ENCODE peak calls at places on chromosomes 5 and 9, in five cellular contexts. L, D, M, Z and A are unnamed samples.

GRCh38 chr9:137449931-137450537 is 8.9 kb upstream of the ENTPD8 start:
- DNase-seq in L (no peak), D (no peak), M (no peak), Z (no peak), A (no peak)

GRCh38 chr9:33350310-33350709 is 52.1 kb downstream of the AQP7 start:
- DNase-seq in L (no peak), D (peak; percentile 28), M (no peak), Z (no peak), A (no peak)

GRCh38 chr9:31210982-31211570 is 1173.4 kb upstream of the ACO1 start:
- DNase-seq in L (no peak), D (no peak), M (no peak), Z (no peak), A (no peak)

GRCh38 chr5:133324058-133324457 is 272.2 kb downstream of the HSPA4 start:
- DNase-seq in L (no peak), D (no peak), M (no peak), Z (no peak), A (no peak)

GRCh38 chr9:36928670-36929349 is 105.3 kb downstream of the PAX5 start:
- DNase-seq in L (no peak), D (peak; percentile 36), M (peak; percentile 93), Z (no peak), A (no peak)

GRCh38 chr5:67010684-67011409 is 185.8 kb downstream of the CD180 start:
- DNase-seq in L (no peak), D (no peak), M (no peak), Z (no peak), A (no peak)

GRCh38 chr9:129333961-129334743 is 156.1 kb upstream of the IER5L start:
- DNase-seq in L (no peak), D (peak; percentile 96), M (peak; percentile 88), Z (no peak), A (peak; percentile 74)

GRCh38 chr5:144522698-144523097 is 352.0 kb downstream of the KCTD16 start:
- DNase-seq in L (no peak), D (no peak), M (no peak), Z (no peak), A (no peak)

GRCh38 chr5:109053995-109054417 is 306.3 kb downstream of the FER start:
- DNase-seq in L (no peak), D (no peak), M (no peak), Z (peak; percentile 26), A (no peak)

GRCh38 chr5:172059661-172060100 is 53.2 kb upstream of the FBXW11 start:
- DNase-seq in L (no peak), D (no peak), M (peak; percentile 41), Z (no peak), A (no peak)

GRCh38 chr5:87399720-87400119 is 13.0 kb downstream of the CCNH start:
- DNase-seq in L (no peak), D (no peak), M (no peak), Z (no peak), A (no peak)

GRCh38 chr9:107933042-107933441 is 443.5 kb upstream of the KLF4 start:
- DNase-seq in L (no peak), D (no peak), M (no peak), Z (no peak), A (no peak)

GRCh38 chr5:80963966-80964481 is 3.9 kb downstream of the RASGRF2 start:
- DNase-seq in L (no peak), D (no peak), M (peak; percentile 49), Z (no peak), A (no peak)

GRCh38 chr9:108473209-108474112 is 382.3 kb downstream of the ACTL7B start:
- DNase-seq in L (no peak), D (no peak), M (no peak), Z (no peak), A (no peak)

GRCh38 chr5:17340816-17341215 is 123.4 kb downstream of the BASP1 start:
- DNase-seq in L (no peak), D (no peak), M (peak; percentile 64), Z (no peak), A (no peak)

GRCh38 chr5:126511961-126512360 is 83.1 kb downstream of the ALDH7A1 start:
- DNase-seq in L (no peak), D (no peak), M (no peak), Z (no peak), A (no peak)

GRCh38 chr5:111135946-111136345 is 43.8 kb downstream of the WDR36 start:
- DNase-seq in L (no peak), D (no peak), M (peak; percentile 22), Z (no peak), A (no peak)

GRCh38 chr5:124507688-124508087 is 238.8 kb downstream of the ZNF608 start:
- DNase-seq in L (no peak), D (no peak), M (no peak), Z (no peak), A (no peak)

GRCh38 chr5:149404746-149405549 is 25.9 kb upstream of the IL17B start:
- DNase-seq in L (no peak), D (peak; percentile 40), M (no peak), Z (no peak), A (no peak)

GRCh38 chr5:135356522-135357318 is 42.3 kb downstream of the MACROH2A1 start:
- DNase-seq in L (no peak), D (peak; percentile 61), M (no peak), Z (no peak), A (peak; percentile 81)

GRCh38 chr5:112616812-112617547 is 120.7 kb upstream of the APC start:
- DNase-seq in L (no peak), D (no peak), M (no peak), Z (peak; percentile 36), A (no peak)

GRCh38 chr9:81671880-81672280 is 17.5 kb downstream of the TLE1 start:
- DNase-seq in L (no peak), D (peak; percentile 28), M (no peak), Z (no peak), A (peak; percentile 94)

GRCh38 chr9:131666779-131667178 is 73.1 kb downstream of the RAPGEF1 start:
- DNase-seq in L (no peak), D (no peak), M (no peak), Z (no peak), A (no peak)

GRCh38 chr5:119458911-119459632 is 6.8 kb downstream of the HSD17B4 start:
- DNase-seq in L (no peak), D (no peak), M (no peak), Z (no peak), A (no peak)

GRCh38 chr5:136057401-136057951 is 28.7 kb downstream of the TGFBI start:
- DNase-seq in L (no peak), D (no peak), M (no peak), Z (no peak), A (peak; percentile 59)

GRCh38 chr9:134365791-134366222 is 39.6 kb downstream of the RXRA start:
- DNase-seq in L (no peak), D (peak; percentile 82), M (peak; percentile 79), Z (no peak), A (no peak)

GRCh38 chr9:129624168-129624759 is 1.7 kb upstream of the NTMT1 start:
- DNase-seq in L (peak; percentile 54), D (peak; percentile 68), M (peak; percentile 75), Z (peak; percentile 66), A (no peak)

GRCh38 chr9:21993893-21994525 is at the start of gene CDKN2A:
- DNase-seq in L (no peak), D (peak; percentile 46), M (no peak), Z (no peak), A (no peak)

DNA sequence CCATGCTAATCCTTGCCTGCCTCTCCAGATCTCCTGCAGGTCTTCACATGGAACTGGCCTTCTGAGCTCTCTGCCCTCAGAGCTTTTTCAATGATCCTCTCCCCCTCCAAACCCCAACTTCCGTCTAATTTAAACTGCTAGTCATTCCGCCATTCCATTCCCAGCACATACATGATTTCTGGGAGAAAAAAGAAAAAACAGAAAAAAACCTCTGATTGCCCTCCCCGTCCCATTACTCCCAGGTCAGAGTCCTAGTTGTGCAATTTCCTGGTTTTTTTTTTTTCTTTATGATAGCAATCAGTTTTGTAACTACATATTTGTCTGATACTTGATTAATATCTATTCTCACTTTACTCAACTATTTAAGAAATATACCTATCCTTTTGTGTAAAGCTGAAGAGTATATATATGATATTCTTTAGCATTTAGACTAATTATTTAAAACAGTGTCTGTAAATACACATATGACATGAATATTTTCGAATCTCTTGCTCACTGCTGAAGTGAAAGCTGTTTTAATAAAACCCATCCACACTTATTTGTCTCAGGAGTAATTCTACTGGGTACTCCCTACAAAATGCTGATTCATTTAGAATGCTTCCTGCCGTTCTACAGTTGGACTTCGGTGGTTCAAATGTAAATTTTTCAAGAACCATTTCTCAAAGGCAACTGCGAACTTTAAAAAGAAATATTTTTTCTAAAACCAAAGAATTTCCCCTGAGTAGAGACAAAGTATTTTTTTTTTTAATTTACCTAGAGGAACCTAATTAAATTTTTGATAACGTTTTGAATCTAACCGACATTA is 1.5 kb downstream of the HINT1 start:
- DNase-seq in L (no peak), D (peak; percentile 26), M (peak; percentile 19), Z (peak; percentile 65), A (no peak)
- H3K4me3 ChIP-seq in L (peak overlapping the region; percentile 97), D (peak overlapping the region; percentile 43), M (peak overlapping the region; percentile 86), Z (peak overlapping the region; percentile 82), A (peak overlapping the region; percentile 83)

GRCh38 chr9:3528466-3528865 is 2.7 kb upstream of the RFX3 start:
- DNase-seq in L (no peak), D (no peak), M (no peak), Z (no peak), A (no peak)
- H3K36me3 ChIP-seq in L (no peaks in the 10 kb centered on the region), D (no peaks in the 10 kb centered on the region), M (no peaks in the 10 kb centered on the region), Z (no peaks in the 10 kb centered on the region), A (no peaks in the 10 kb centered on the region)

GRCh38 chr5:150780180-150780692 is 1.7 kb downstream of the SMIM3 start:
- DNase-seq in L (no peak), D (no peak), M (no peak), Z (no peak), A (peak; percentile 75)

GRCh38 chr5:150779397-150780179 is 1.0 kb downstream of the SMIM3 start:
- DNase-seq in L (no peak), D (no peak), M (no peak), Z (no peak), A (no peak)

GRCh38 chr5:150778517-150779396 is at the start of gene SMIM3:
- DNase-seq in L (peak; percentile 45), D (peak; percentile 90), M (peak; percentile 80), Z (peak; percentile 58), A (peak; percentile 39)

GRCh38 chr5:150778103-150778516 is 447 bp upstream of the SMIM3 start:
- DNase-seq in L (no peak), D (no peak), M (no peak), Z (no peak), A (no peak)

GRCh38 chr5:150777685-150778084 is 872 bp upstream of the SMIM3 start:
- DNase-seq in L (no peak), D (no peak), M (no peak), Z (no peak), A (no peak)
- H3K4me3 ChIP-seq in L (peak overlapping the region; percentile 80), D (no peak overlapping the region), M (no peak overlapping the region), Z (no peak overlapping the region), A (peak overlapping the region; percentile 68)

GRCh38 chr5:651296-652022 is 39.3 kb downstream of the CEP72 start:
- DNase-seq in L (no peak), D (no peak), M (no peak), Z (no peak), A (no peak)
- H3K36me3 ChIP-seq in L (no peaks in the 10 kb centered on the region), D (no peaks in the 10 kb centered on the region), M (peaks cover 38% of the 10 kb centered on the region), Z (peaks cover 8% of the 10 kb centered on the region), A (no peaks in the 10 kb centered on the region)